ENCODE peak calls at places on chromosomes 5 and 9, in five cellular contexts. Q is AG10803, V is HCT116, E is stromal cell of bone marrow, K is HTR-8/SVneo. X is an unnamed sample.
A peak's percentile ranks its signal among the peaks of the same experiment; 100 is the strongest.

GRCh38 chr5:99605904-99606303 is 677.1 kb upstream of the CHD1 start:
- DNase-seq in Q (no peak), E (no peak), V (no peak), K (no peak), X (no peak)

GRCh38 chr9:20701058-20701457 is 17.0 kb downstream of the FOCAD start:
- DNase-seq in V (no peak), Q (no peak), K (no peak), E (no peak), X (no peak)

GRCh38 chr9:2859776-2860379 is 16.0 kb upstream of the PUM3 start:
- DNase-seq in E (peak; percentile 38), V (peak; percentile 56), K (peak; percentile 61), Q (peak; percentile 62), X (no peak)

GRCh38 chr5:171899792-171900191 is 106.6 kb downstream of the FBXW11 start:
- DNase-seq in K (no peak), Q (no peak), E (no peak), V (no peak), X (no peak)

GRCh38 chr5:133063965-133064364 is 12.2 kb downstream of the HSPA4 start:
- DNase-seq in V (no peak), E (no peak), Q (no peak), K (no peak), X (no peak)

GRCh38 chr9:15696979-15697378 is 144.1 kb downstream of the CCDC171 start:
- DNase-seq in E (peak; percentile 5), Q (peak; percentile 5), K (peak; percentile 2), V (no peak), X (no peak)

GRCh38 chr9:88645869-88646204 is 110.9 kb downstream of the NXNL2 start:
- DNase-seq in V (no peak), Q (no peak), K (no peak), E (no peak), X (no peak)

GRCh38 chr5:65359981-65360380 is 121.7 kb downstream of the ADAMTS6 start:
- DNase-seq in Q (no peak), E (no peak), K (no peak), V (no peak), X (no peak)

GRCh38 chr9:113999256-114000062 is 78.6 kb downstream of the AMBP start:
- DNase-seq in V (no peak), Q (no peak), E (no peak), K (peak; percentile 14), X (no peak)

GRCh38 chr5:28165116-28165515 is 1126.7 kb upstream of the CDH9 start:
- DNase-seq in Q (no peak), V (no peak), E (peak; percentile 25), K (peak; percentile 30), X (no peak)

GRCh38 chr5:134111741-134112647 is 2.5 kb upstream of the TCF7 start:
- DNase-seq in E (no peak), Q (no peak), V (no peak), K (no peak), X (no peak)

GRCh38 chr9:15104826-15105420 is 194.7 kb upstream of the FREM1 start:
- DNase-seq in E (peak; percentile 14), V (peak; percentile 16), Q (peak; percentile 29), K (peak; percentile 7), X (no peak)

GRCh38 chr9:109574061-109574882 is 76.2 kb upstream of the PTPN3 start:
- DNase-seq in V (peak; percentile 38), K (peak; percentile 39), E (peak; percentile 49), Q (peak; percentile 62), X (peak; percentile 47)

GRCh38 chr5:177023247-177023703 is 779 bp downstream of the ZNF346 start:
- DNase-seq in V (no peak), Q (no peak), K (no peak), E (no peak), X (no peak)

GRCh38 chr9:72982161-72982799 is 29.4 kb upstream of the ALDH1A1 start:
- DNase-seq in E (no peak), V (no peak), K (no peak), Q (no peak), X (no peak)

X was measured in AG09319.